ENCODE peak calls at places on chromosomes 11 and 22, in ten cellular contexts. P is G401, Y is fibroblast of lung, W is NCI-H1694, T is Right ventricle myocardium superior, S is H7, E is kidney tubule cell, C is cardiac fibroblast, M is ovary, R is T-helper 9 cell. J is an unnamed sample.

GRCh38 chr22:40418366-40419201 is 48.2 kb downstream of the SGSM3 start:
- DNase-seq in P (no peak), Y (no peak), W (peak), T (peak), S (peak), E (no peak), C (no peak), M (peak), R (no peak), J (no peak)

GRCh38 chr11:77783023-77783422 is 37.5 kb downstream of the RSF1 start:
- DNase-seq in P (no peak), Y (no peak), W (no peak), T (no peak), S (no peak), E (no peak), C (no peak), M (no peak), R (no peak), J (no peak)

GRCh38 chr11:16776716-16777115 is 38.3 kb downstream of the C11orf58 start:
- DNase-seq in P (peak), Y (peak), W (peak), T (no peak), S (no peak), E (no peak), C (peak), M (no peak), R (no peak), J (no peak)

GRCh38 chr11:28621648-28622215 is 513.5 kb downstream of the METTL15 start:
- DNase-seq in P (peak), Y (peak), W (peak), T (peak), S (no peak), E (peak), C (peak), M (peak), R (no peak), J (peak)

GRCh38 chr11:59102259-59102765 is 4.7 kb upstream of the FAM111B start:
- DNase-seq in P (no peak), Y (peak), W (no peak), T (peak), S (peak), E (peak), C (peak), M (no peak), R (peak), J (peak)

GRCh38 chr22:31743871-31744270 is 6.1 kb downstream of the PRR14L start:
- DNase-seq in P (no peak), Y (no peak), W (no peak), T (no peak), S (no peak), E (no peak), C (no peak), M (no peak), R (no peak), J (no peak)

GRCh38 chr11:1773131-1773510 is 9.4 kb upstream of the CTSD start:
- DNase-seq in P (no peak), Y (no peak), W (no peak), T (no peak), S (no peak), E (no peak), C (no peak), M (no peak), R (no peak), J (no peak)

GRCh38 chr11:100445231-100445735 is 241.8 kb upstream of the ARHGAP42 start:
- DNase-seq in P (peak), Y (peak), W (no peak), T (no peak), S (peak), E (peak), C (peak), M (no peak), R (no peak), J (no peak)

GRCh38 chr11:120281161-120281795 is 41.3 kb downstream of the POU2F3 start:
- DNase-seq in P (no peak), Y (no peak), W (no peak), T (peak), S (no peak), E (no peak), C (peak), M (peak), R (no peak), J (no peak)

GRCh38 chr11:56890584-56891305 is 98.0 kb upstream of the OR5AK2 start:
- DNase-seq in P (no peak), Y (no peak), W (no peak), T (no peak), S (no peak), E (no peak), C (no peak), M (no peak), R (no peak), J (no peak)

GRCh38 chr11:132300283-132300682 is 929.9 kb downstream of the NTM start:
- DNase-seq in P (no peak), Y (no peak), W (no peak), T (no peak), S (peak), E (peak), C (no peak), M (no peak), R (no peak), J (no peak)

GRCh38 chr11:100550910-100551309 is 136.2 kb upstream of the ARHGAP42 start:
- DNase-seq in P (no peak), Y (no peak), W (no peak), T (no peak), S (no peak), E (no peak), C (no peak), M (no peak), R (no peak), J (no peak)

GRCh38 chr11:17597770-17598169 is 50.7 kb downstream of the OTOG start:
- DNase-seq in P (no peak), Y (no peak), W (no peak), T (no peak), S (no peak), E (no peak), C (no peak), M (peak), R (no peak), J (no peak)

GRCh38 chr11:44456544-44457270 is 108.8 kb upstream of the CD82 start:
- DNase-seq in P (no peak), Y (no peak), W (no peak), T (no peak), S (peak), E (peak), C (no peak), M (no peak), R (no peak), J (peak)

GRCh38 chr22:49322861-49323622 is 504.6 kb downstream of the BRD1 start:
- DNase-seq in P (no peak), Y (no peak), W (no peak), T (no peak), S (peak), E (no peak), C (no peak), M (no peak), R (no peak), J (no peak)

GRCh38 chr22:42294034-42294985 is 23.9 kb upstream of the TCF20 start:
- DNase-seq in P (no peak), Y (peak), W (no peak), T (peak), S (peak), E (peak), C (peak), M (peak), R (peak), J (peak)

GRCh38 chr11:102252339-102252891 is 64.9 kb upstream of the BIRC3 start:
- DNase-seq in P (no peak), Y (peak), W (no peak), T (no peak), S (no peak), E (no peak), C (no peak), M (no peak), R (no peak), J (no peak)

GRCh38 chr11:68950268-68950667 is 30.5 kb downstream of the MRGPRD start:
- DNase-seq in P (no peak), Y (no peak), W (no peak), T (peak), S (peak), E (no peak), C (peak), M (no peak), R (no peak), J (no peak)

GRCh38 chr22:21918466-21919185 is 34.0 kb downstream of the PPM1F start:
- DNase-seq in P (no peak), Y (no peak), W (no peak), T (no peak), S (peak), E (no peak), C (no peak), M (peak), R (no peak), J (no peak)

GRCh38 chr11:124643605-124644425 is 21.2 kb downstream of the TBRG1 start:
- DNase-seq in P (no peak), Y (peak), W (no peak), T (no peak), S (no peak), E (peak), C (peak), M (no peak), R (no peak), J (no peak)

GRCh38 chr22:39318507-39319283 is 728 bp downstream of the RPL3 start:
- DNase-seq in P (no peak), Y (no peak), W (no peak), T (no peak), S (peak), E (peak), C (no peak), M (no peak), R (no peak), J (peak)

GRCh38 chr11:123316003-123316402 is 114.1 kb upstream of the GRAMD1B start:
- DNase-seq in P (no peak), Y (peak), W (no peak), T (no peak), S (no peak), E (no peak), C (peak), M (no peak), R (no peak), J (no peak)

GRCh38 chr22:50599816-50600454 is 658 bp upstream of the MAPK8IP2 start:
- DNase-seq in P (no peak), Y (peak), W (no peak), T (peak), S (peak), E (no peak), C (peak), M (peak), R (peak), J (peak)

GRCh38 chr22:36347094-36347493 is 40.7 kb downstream of the MYH9 start:
- DNase-seq in P (no peak), Y (peak), W (no peak), T (no peak), S (no peak), E (no peak), C (peak), M (no peak), R (no peak), J (no peak)

GRCh38 chr22:47189056-47189916 is 426.8 kb downstream of the TBC1D22A start:
- DNase-seq in P (no peak), Y (no peak), W (no peak), T (peak), S (no peak), E (no peak), C (no peak), M (no peak), R (no peak), J (no peak)

GRCh38 chr11:27611946-27612455 is 88.3 kb downstream of the BDNF start:
- DNase-seq in P (no peak), Y (no peak), W (no peak), T (no peak), S (no peak), E (no peak), C (no peak), M (no peak), R (no peak), J (no peak)

GRCh38 chr22:35620624-35621245 is 3.6 kb upstream of the MB start:
- DNase-seq in P (no peak), Y (peak), W (peak), T (no peak), S (no peak), E (no peak), C (peak), M (no peak), R (no peak), J (no peak)

GRCh38 chr11:60265373-60266214 is 14.9 kb upstream of the MS4A4A start:
- DNase-seq in P (peak), Y (peak), W (peak), T (no peak), S (peak), E (peak), C (peak), M (no peak), R (no peak), J (peak)

GRCh38 chr11:27409060-27409459 is 46.0 kb upstream of the CCDC34 start:
- DNase-seq in P (no peak), Y (no peak), W (no peak), T (no peak), S (no peak), E (no peak), C (peak), M (no peak), R (no peak), J (no peak)

GRCh38 chr22:25741692-25742626 is at the start of gene MYO18B:
- DNase-seq in P (no peak), Y (peak), W (no peak), T (peak), S (peak), E (no peak), C (peak), M (no peak), R (no peak), J (no peak)

GRCh38 chr11:118789501-118790356 is 1.2 kb downstream of the DDX6 start:
- DNase-seq in P (peak), Y (peak), W (no peak), T (no peak), S (peak), E (peak), C (peak), M (no peak), R (peak), J (peak)

GRCh38 chr11:61743486-61744095 is 8.8 kb upstream of the MYRF start:
- DNase-seq in P (no peak), Y (no peak), W (no peak), T (no peak), S (no peak), E (no peak), C (no peak), M (no peak), R (no peak), J (no peak)